ENCODE peak calls at places on chromosomes 13 and 19, in seven cellular contexts. E is stimulated activated CD4-positive, alpha-beta T cell treated with anti-CD3 and anti-CD28 coated beads, Interleukin-12 subunit alpha, Interleukin-12 subunit beta, amount 100 ng/mL, for 4 hours; R is fibroblast of pulmonary artery; S is iPS-NIHi11; Z is mesothelial cell of epicardium; X is T-helper 17 cell; U is foreskin fibroblast. D is an unnamed sample.

GRCh38 chr13:111403266-111403665 is 82.8 kb downstream of the TEX29 start:
- DNase-seq in Z (no peak), S (no peak), X (no peak), R (no peak), U (no peak), E (no peak), D (no peak)

GRCh38 chr19:46394398-46394797 is 19.0 kb downstream of the CCDC8 start:
- DNase-seq in R (peak; percentile 29), Z (no peak), X (no peak), E (no peak), S (no peak), U (no peak), D (no peak)

GRCh38 chr19:8161135-8161646 is 11.8 kb upstream of the FBN3 start:
- DNase-seq in S (peak; percentile 69), R (peak; percentile 17), Z (no peak), X (no peak), E (no peak), U (no peak), D (peak; percentile 38)

GRCh38 chr13:73715910-73716257 is 418.3 kb downstream of the KLF12 start:
- DNase-seq in U (no peak), E (no peak), Z (no peak), R (no peak), S (no peak), X (no peak), D (no peak)

GRCh38 chr13:36131931-36132297 is 732 bp upstream of the DCLK1 start:
- DNase-seq in R (peak; percentile 66), U (peak; percentile 66), S (no peak), X (no peak), E (no peak), Z (no peak), D (peak; percentile 19)

GRCh38 chr19:19493841-19494546 is 21.4 kb downstream of the TSSK6 start:
- DNase-seq in E (no peak), R (no peak), S (no peak), U (no peak), Z (no peak), X (no peak), D (no peak)

GRCh38 chr13:109729031-109729870 is 57.1 kb downstream of the IRS2 start:
- DNase-seq in X (no peak), S (no peak), R (peak; percentile 28), U (peak; percentile 40), E (no peak), Z (no peak), D (no peak)

GRCh38 chr19:32750441-32751055 is 31.0 kb downstream of the TDRD12 start:
- DNase-seq in E (no peak), S (no peak), R (no peak), Z (no peak), X (no peak), U (no peak), D (no peak)

GRCh38 chr13:98658131-98658530 is 81.2 kb upstream of the STK24 start:
- DNase-seq in U (peak; percentile 33), E (no peak), Z (no peak), S (no peak), R (peak; percentile 28), X (no peak), D (peak; percentile 47)

GRCh38 chr13:84296386-84296785 is 414.1 kb upstream of the SLITRK1 start:
- DNase-seq in X (no peak), S (no peak), R (no peak), Z (no peak), E (no peak), U (no peak), D (no peak)

GRCh38 chr19:42184401-42184861 is 33.0 kb downstream of the DEDD2 start:
- DNase-seq in S (peak; percentile 87), E (peak; percentile 67), U (peak; percentile 93), R (peak; percentile 85), Z (peak; percentile 79), X (peak; percentile 51), D (peak; percentile 57)

GRCh38 chr19:5767949-5768348 is 16.6 kb downstream of the PRR22 start:
- DNase-seq in R (no peak), X (no peak), E (no peak), Z (no peak), S (no peak), U (no peak), D (peak; percentile 38)

GRCh38 chr19:42140125-42140754 is 8.0 kb upstream of the POU2F2 start:
- DNase-seq in U (peak; percentile 86), E (no peak), R (peak; percentile 81), X (no peak), Z (peak; percentile 83), S (peak; percentile 83), D (peak; percentile 38)

GRCh38 chr13:59447846-59448620 is 715.7 kb downstream of the DIAPH3 start:
- DNase-seq in S (peak; percentile 63), X (no peak), R (peak; percentile 40), E (no peak), Z (no peak), U (peak; percentile 29), D (no peak)

GRCh38 chr13:27712421-27712820 is 79.9 kb upstream of the GSX1 start:
- DNase-seq in S (no peak), X (no peak), R (peak; percentile 33), Z (no peak), E (no peak), U (no peak), D (no peak)

GRCh38 chr19:46772170-46773017 is 16.0 kb downstream of the SLC1A5 start:
- DNase-seq in S (no peak), E (no peak), Z (no peak), U (peak; percentile 36), R (no peak), X (no peak), D (no peak)

GRCh38 chr19:49766007-49766937 is 529 bp upstream of the AP2A1 start:
- DNase-seq in Z (peak; percentile 98), E (peak; percentile 98), R (peak; percentile 100), U (peak; percentile 100), X (peak; percentile 97), S (peak; percentile 99), D (peak; percentile 100)

GRCh38 chr13:69704311-69704710 is 403.3 kb upstream of the ATXN8OS start:
- DNase-seq in Z (no peak), U (no peak), X (no peak), E (no peak), R (peak; percentile 4), S (no peak), D (no peak)

GRCh38 chr19:31666126-31666525 is 316.9 kb upstream of the TSHZ3 start:
- DNase-seq in S (no peak), Z (no peak), X (no peak), R (no peak), E (no peak), U (no peak), D (no peak)

GRCh38 chr19:30082611-30083010 is 140.6 kb downstream of the URI1 start:
- DNase-seq in X (no peak), U (no peak), E (no peak), R (no peak), Z (no peak), S (no peak), D (no peak)

GRCh38 chr13:111512707-111513106 is 192.3 kb downstream of the TEX29 start:
- DNase-seq in X (no peak), S (no peak), R (no peak), E (no peak), U (no peak), Z (no peak), D (no peak)

GRCh38 chr19:14944456-14944855 is 3.2 kb downstream of the OR7C2 start:
- DNase-seq in E (no peak), U (no peak), Z (no peak), R (no peak), S (no peak), X (no peak), D (no peak)

GRCh38 chr19:3813473-3814392 is 27.6 kb upstream of the MATK start:
- DNase-seq in E (no peak), U (no peak), R (no peak), Z (no peak), X (no peak), S (no peak), D (no peak)

GRCh38 chr13:112234131-112234875 is 141.9 kb upstream of the SPACA7 start:
- DNase-seq in X (no peak), Z (no peak), E (no peak), S (no peak), R (no peak), U (no peak), D (no peak)

GRCh38 chr13:22618002-22618401 is 562.8 kb upstream of the SGCG start:
- DNase-seq in Z (no peak), R (no peak), X (no peak), U (no peak), E (no peak), S (no peak), D (no peak)

GRCh38 chr13:72959643-72960042 is 99.2 kb upstream of the KLF5 start:
- DNase-seq in Z (no peak), R (peak; percentile 65), S (no peak), E (no peak), X (no peak), U (no peak), D (no peak)

GRCh38 chr19:7888145-7888825 is at the start of gene LRRC8E:
- DNase-seq in X (no peak), E (peak; percentile 53), U (peak; percentile 86), S (peak; percentile 93), R (peak; percentile 53), Z (peak; percentile 73), D (peak; percentile 39)

GRCh38 chr13:110261166-110262081 is 45.5 kb downstream of the COL4A1 start:
- DNase-seq in Z (no peak), R (no peak), E (no peak), X (no peak), S (peak; percentile 39), U (no peak), D (peak; percentile 14)

GRCh38 chr13:35914662-35915061 is 216.5 kb downstream of the DCLK1 start:
- DNase-seq in S (no peak), Z (no peak), R (no peak), E (no peak), U (no peak), X (no peak), D (no peak)

GRCh38 chr13:37446503-37446902 is 152.1 kb downstream of the POSTN start:
- DNase-seq in R (peak; percentile 90), U (peak; percentile 95), X (no peak), E (no peak), S (no peak), Z (no peak), D (no peak)

GRCh38 chr13:26457212-26457611 is 100.3 kb upstream of the WASF3 start:
- DNase-seq in S (no peak), X (no peak), R (no peak), U (peak; percentile 18), E (no peak), Z (no peak), D (no peak)

D was measured in Caki2.